ENCODE peak calls at places on chromosomes 16 and 17, in six cellular contexts. One of them, this sample, is unnamed.

GRCh38 chr17:72614476-72614870 is 478.0 kb downstream of the SLC39A11 start:
- DNase-seq in transverse colon: no peak
- DNase-seq in tibial nerve: no peak
- DNase-seq in lower lobe of right lung: no peak
- DNase-seq in esophagus squamous epithelium: no peak
- DNase-seq in CD8-positive, alpha-beta T cell: no peak
- DNase-seq in this sample: no peak

GRCh38 chr17:12318614-12319266 is 298.1 kb downstream of the MAP2K4 start:
- DNase-seq in transverse colon: no peak
- DNase-seq in tibial nerve: no peak
- DNase-seq in lower lobe of right lung: no peak
- DNase-seq in esophagus squamous epithelium: no peak
- DNase-seq in CD8-positive, alpha-beta T cell: no peak
- DNase-seq in this sample: no peak

GRCh38 chr16:6133009-6133408 is 1035.4 kb upstream of the EEF2KMT start:
- DNase-seq in transverse colon: no peak
- DNase-seq in tibial nerve: no peak
- DNase-seq in lower lobe of right lung: no peak
- DNase-seq in esophagus squamous epithelium: no peak
- DNase-seq in CD8-positive, alpha-beta T cell: no peak
- DNase-seq in this sample: no peak

GRCh38 chr17:35390663-35391062 is 17.2 kb upstream of the SLFN11 start:
- DNase-seq in transverse colon: no peak
- DNase-seq in tibial nerve: no peak
- DNase-seq in lower lobe of right lung: no peak
- DNase-seq in esophagus squamous epithelium: no peak
- DNase-seq in CD8-positive, alpha-beta T cell: no peak
- DNase-seq in this sample: no peak

GRCh38 chr17:68599091-68599872 is 1.9 kb downstream of the FAM20A start:
- DNase-seq in transverse colon: no peak
- DNase-seq in tibial nerve: peak
- DNase-seq in lower lobe of right lung: no peak
- DNase-seq in esophagus squamous epithelium: no peak
- DNase-seq in CD8-positive, alpha-beta T cell: no peak
- DNase-seq in this sample: no peak

GRCh38 chr17:32283745-32284207 is 18.1 kb downstream of the RHBDL3 start:
- DNase-seq in transverse colon: no peak
- DNase-seq in tibial nerve: no peak
- DNase-seq in lower lobe of right lung: no peak
- DNase-seq in esophagus squamous epithelium: no peak
- DNase-seq in CD8-positive, alpha-beta T cell: no peak
- DNase-seq in this sample: no peak

GRCh38 chr17:46977348-46977747 is 1.7 kb downstream of the RPRML start:
- DNase-seq in transverse colon: peak
- DNase-seq in tibial nerve: no peak
- DNase-seq in lower lobe of right lung: no peak
- DNase-seq in esophagus squamous epithelium: no peak
- DNase-seq in CD8-positive, alpha-beta T cell: no peak
- DNase-seq in this sample: no peak

GRCh38 chr17:76709077-76709950 is 1.5 kb downstream of the MXRA7 start:
- DNase-seq in transverse colon: peak
- DNase-seq in tibial nerve: peak
- DNase-seq in lower lobe of right lung: peak
- DNase-seq in esophagus squamous epithelium: no peak
- DNase-seq in CD8-positive, alpha-beta T cell: no peak
- DNase-seq in this sample: peak

GRCh38 chr17:74605361-74605760 is 13.3 kb upstream of the CD300LD start:
- DNase-seq in transverse colon: peak
- DNase-seq in tibial nerve: peak
- DNase-seq in lower lobe of right lung: no peak
- DNase-seq in esophagus squamous epithelium: no peak
- DNase-seq in CD8-positive, alpha-beta T cell: no peak
- DNase-seq in this sample: peak

GRCh38 chr16:24858219-24859041 is 12.7 kb downstream of the SLC5A11 start:
- DNase-seq in transverse colon: peak
- DNase-seq in tibial nerve: peak
- DNase-seq in lower lobe of right lung: peak
- DNase-seq in esophagus squamous epithelium: no peak
- DNase-seq in CD8-positive, alpha-beta T cell: peak
- DNase-seq in this sample: no peak

GRCh38 chr16:88331989-88332920 is 50.5 kb upstream of the ZNF469 start:
- DNase-seq in transverse colon: peak
- DNase-seq in tibial nerve: peak
- DNase-seq in lower lobe of right lung: no peak
- DNase-seq in esophagus squamous epithelium: no peak
- DNase-seq in CD8-positive, alpha-beta T cell: peak
- DNase-seq in this sample: peak

GRCh38 chr16:26599786-26600107 is 467.0 kb upstream of the C16orf82 start:
- DNase-seq in transverse colon: no peak
- DNase-seq in tibial nerve: no peak
- DNase-seq in lower lobe of right lung: no peak
- DNase-seq in esophagus squamous epithelium: no peak
- DNase-seq in CD8-positive, alpha-beta T cell: no peak
- DNase-seq in this sample: no peak

GRCh38 chr16:85503642-85504224 is 109.4 kb upstream of the GSE1 start:
- DNase-seq in transverse colon: no peak
- DNase-seq in tibial nerve: no peak
- DNase-seq in lower lobe of right lung: no peak
- DNase-seq in esophagus squamous epithelium: no peak
- DNase-seq in CD8-positive, alpha-beta T cell: no peak
- DNase-seq in this sample: no peak

GRCh38 chr17:27247071-27247957 is 46.6 kb upstream of the WSB1 start:
- DNase-seq in transverse colon: peak
- DNase-seq in tibial nerve: peak
- DNase-seq in lower lobe of right lung: peak
- DNase-seq in esophagus squamous epithelium: no peak
- DNase-seq in CD8-positive, alpha-beta T cell: no peak
- DNase-seq in this sample: peak

GRCh38 chr16:26905336-26905735 is 161.4 kb upstream of the C16orf82 start:
- DNase-seq in transverse colon: no peak
- DNase-seq in tibial nerve: no peak
- DNase-seq in lower lobe of right lung: no peak
- DNase-seq in esophagus squamous epithelium: no peak
- DNase-seq in CD8-positive, alpha-beta T cell: no peak
- DNase-seq in this sample: no peak

GRCh38 chr16:75733305-75734141 is 7.2 kb upstream of the CPHXL start:
- DNase-seq in transverse colon: no peak
- DNase-seq in tibial nerve: peak
- DNase-seq in lower lobe of right lung: no peak
- DNase-seq in esophagus squamous epithelium: no peak
- DNase-seq in CD8-positive, alpha-beta T cell: no peak
- DNase-seq in this sample: peak

GRCh38 chr16:46972429-46972970 is 974 bp downstream of the DNAJA2 start:
- DNase-seq in transverse colon: no peak
- DNase-seq in tibial nerve: no peak
- DNase-seq in lower lobe of right lung: no peak
- DNase-seq in esophagus squamous epithelium: no peak
- DNase-seq in CD8-positive, alpha-beta T cell: no peak
- DNase-seq in this sample: no peak

GRCh38 chr17:21345236-21345635 is 30.9 kb upstream of the KCNJ12 start:
- DNase-seq in transverse colon: no peak
- DNase-seq in tibial nerve: no peak
- DNase-seq in lower lobe of right lung: peak
- DNase-seq in esophagus squamous epithelium: no peak
- DNase-seq in CD8-positive, alpha-beta T cell: no peak
- DNase-seq in this sample: no peak

GRCh38 chr16:77434022-77434364 is 841 bp downstream of the ADAMTS18 start:
- DNase-seq in transverse colon: no peak
- DNase-seq in tibial nerve: no peak
- DNase-seq in lower lobe of right lung: no peak
- DNase-seq in esophagus squamous epithelium: no peak
- DNase-seq in CD8-positive, alpha-beta T cell: no peak
- DNase-seq in this sample: no peak

GRCh38 chr16:77439106-77439505 is 4.3 kb upstream of the ADAMTS18 start:
- DNase-seq in transverse colon: no peak
- DNase-seq in tibial nerve: no peak
- DNase-seq in lower lobe of right lung: no peak
- DNase-seq in esophagus squamous epithelium: no peak
- DNase-seq in CD8-positive, alpha-beta T cell: no peak
- DNase-seq in this sample: no peak

GRCh38 chr16:77435240-77435819 is 496 bp upstream of the ADAMTS18 start:
- DNase-seq in transverse colon: no peak
- DNase-seq in tibial nerve: no peak
- DNase-seq in lower lobe of right lung: no peak
- DNase-seq in esophagus squamous epithelium: no peak
- DNase-seq in CD8-positive, alpha-beta T cell: no peak
- DNase-seq in this sample: no peak

GRCh38 chr16:77434365-77435239 is at the start of gene ADAMTS18:
- DNase-seq in transverse colon: no peak
- DNase-seq in tibial nerve: no peak
- DNase-seq in lower lobe of right lung: no peak
- DNase-seq in esophagus squamous epithelium: no peak
- DNase-seq in CD8-positive, alpha-beta T cell: no peak
- DNase-seq in this sample: no peak

DNA sequence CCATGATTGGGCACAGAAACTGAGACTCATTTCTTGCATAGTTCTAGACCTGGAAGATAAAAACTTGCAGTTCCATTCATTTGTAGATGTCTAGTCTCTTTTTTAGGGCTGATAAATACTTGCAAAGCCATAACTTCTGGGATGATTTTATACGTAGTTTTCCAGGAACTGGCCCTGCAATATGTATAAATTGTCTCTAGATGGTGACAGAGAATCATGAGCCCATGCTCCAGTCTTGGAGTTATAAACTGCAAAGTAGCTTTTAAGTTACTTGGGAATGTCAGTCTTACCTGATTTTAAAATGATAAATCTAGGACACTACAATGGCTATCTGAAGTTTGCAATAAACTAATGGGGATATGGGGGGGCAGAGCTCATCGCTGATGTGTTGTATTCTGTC is 3.0 kb upstream of the ADAMTS18 start:
- DNase-seq in transverse colon: no peak
- DNase-seq in tibial nerve: no peak
- DNase-seq in lower lobe of right lung: no peak
- DNase-seq in esophagus squamous epithelium: no peak
- DNase-seq in CD8-positive, alpha-beta T cell: no peak
- DNase-seq in this sample: no peak
- TF ChIP-seq CTCF in transverse colon: no peak
- TF ChIP-seq CTCF in tibial nerve: no peak
- TF ChIP-seq CTCF in lower lobe of right lung: no peak
- TF ChIP-seq CTCF in esophagus squamous epithelium: no peak
- TF ChIP-seq CTCF in CD8-positive, alpha-beta T cell: no peak
- TF ChIP-seq CTCF in this sample: no peak

DNA sequence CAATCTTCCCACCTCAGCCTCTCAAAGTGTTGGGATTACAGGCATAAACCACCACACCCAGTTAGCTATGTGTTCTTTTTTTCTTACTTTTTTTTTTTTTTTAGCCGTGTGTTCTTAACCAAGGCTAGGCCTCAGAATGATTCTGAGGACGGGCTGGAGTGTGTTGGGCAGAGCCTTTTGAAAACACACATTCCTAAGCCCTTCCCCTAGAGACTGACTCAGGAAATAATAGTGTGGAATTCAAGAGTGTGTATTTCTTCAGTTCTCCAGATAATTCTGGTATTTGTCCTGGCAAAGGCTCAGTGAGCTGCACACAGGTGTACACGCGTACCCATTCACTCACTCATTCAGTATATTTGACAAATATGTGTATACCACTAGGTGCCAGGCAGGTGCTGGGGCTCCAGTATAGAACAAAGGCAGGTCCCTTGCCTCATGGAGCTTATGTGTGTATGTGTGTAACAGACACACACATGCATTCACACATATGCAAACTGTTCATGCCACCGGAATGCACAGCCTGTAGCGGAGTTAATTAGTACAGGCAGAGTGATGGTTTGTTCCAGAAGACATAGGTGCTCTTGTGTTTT is 19.4 kb upstream of the NFATC3 start:
- DNase-seq in transverse colon: no peak
- DNase-seq in tibial nerve: no peak
- DNase-seq in lower lobe of right lung: no peak
- DNase-seq in esophagus squamous epithelium: no peak
- DNase-seq in CD8-positive, alpha-beta T cell: no peak
- DNase-seq in this sample: peak
- H3K4me3 ChIP-seq in transverse colon: no peak
- H3K4me3 ChIP-seq in tibial nerve: no peak
- H3K4me3 ChIP-seq in lower lobe of right lung: no peak
- H3K4me3 ChIP-seq in esophagus squamous epithelium: no peak
- H3K4me3 ChIP-seq in CD8-positive, alpha-beta T cell: no peak
- H3K4me3 ChIP-seq in this sample: no peak

DNA sequence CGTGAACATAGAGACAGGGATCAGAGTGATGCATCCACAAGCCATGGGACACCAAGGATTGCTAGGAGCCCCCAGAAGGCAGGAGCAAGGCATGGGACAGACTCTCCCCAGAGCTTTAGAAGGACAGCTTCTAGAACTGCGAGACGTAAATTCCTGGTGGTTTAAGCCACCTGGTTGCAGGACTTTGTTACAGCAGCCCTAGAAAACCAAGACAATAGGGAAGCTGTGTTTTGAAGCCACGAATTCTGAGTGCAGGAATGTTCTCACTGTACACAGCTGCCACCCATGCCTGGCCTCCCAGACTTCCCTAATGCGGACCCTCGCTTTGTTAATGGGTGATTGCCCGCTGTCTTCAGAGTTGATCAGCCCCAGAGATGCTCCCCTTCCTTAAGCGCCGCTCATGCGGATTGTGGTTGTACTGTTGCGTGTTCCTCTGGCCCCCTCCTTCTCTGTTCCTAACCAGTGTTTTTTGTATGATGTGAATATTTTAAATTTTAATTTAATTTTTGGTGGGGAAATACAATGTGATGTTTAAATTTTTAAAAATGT is 177.1 kb downstream of the MSI2 start:
- DNase-seq in transverse colon: no peak
- DNase-seq in tibial nerve: no peak
- DNase-seq in lower lobe of right lung: no peak
- DNase-seq in esophagus squamous epithelium: no peak
- DNase-seq in CD8-positive, alpha-beta T cell: no peak
- DNase-seq in this sample: no peak
- TF ChIP-seq CTCF in transverse colon: no peak
- TF ChIP-seq CTCF in tibial nerve: no peak
- TF ChIP-seq CTCF in lower lobe of right lung: no peak
- TF ChIP-seq CTCF in esophagus squamous epithelium: no peak
- TF ChIP-seq CTCF in CD8-positive, alpha-beta T cell: no peak
- TF ChIP-seq CTCF in this sample: no peak

DNA sequence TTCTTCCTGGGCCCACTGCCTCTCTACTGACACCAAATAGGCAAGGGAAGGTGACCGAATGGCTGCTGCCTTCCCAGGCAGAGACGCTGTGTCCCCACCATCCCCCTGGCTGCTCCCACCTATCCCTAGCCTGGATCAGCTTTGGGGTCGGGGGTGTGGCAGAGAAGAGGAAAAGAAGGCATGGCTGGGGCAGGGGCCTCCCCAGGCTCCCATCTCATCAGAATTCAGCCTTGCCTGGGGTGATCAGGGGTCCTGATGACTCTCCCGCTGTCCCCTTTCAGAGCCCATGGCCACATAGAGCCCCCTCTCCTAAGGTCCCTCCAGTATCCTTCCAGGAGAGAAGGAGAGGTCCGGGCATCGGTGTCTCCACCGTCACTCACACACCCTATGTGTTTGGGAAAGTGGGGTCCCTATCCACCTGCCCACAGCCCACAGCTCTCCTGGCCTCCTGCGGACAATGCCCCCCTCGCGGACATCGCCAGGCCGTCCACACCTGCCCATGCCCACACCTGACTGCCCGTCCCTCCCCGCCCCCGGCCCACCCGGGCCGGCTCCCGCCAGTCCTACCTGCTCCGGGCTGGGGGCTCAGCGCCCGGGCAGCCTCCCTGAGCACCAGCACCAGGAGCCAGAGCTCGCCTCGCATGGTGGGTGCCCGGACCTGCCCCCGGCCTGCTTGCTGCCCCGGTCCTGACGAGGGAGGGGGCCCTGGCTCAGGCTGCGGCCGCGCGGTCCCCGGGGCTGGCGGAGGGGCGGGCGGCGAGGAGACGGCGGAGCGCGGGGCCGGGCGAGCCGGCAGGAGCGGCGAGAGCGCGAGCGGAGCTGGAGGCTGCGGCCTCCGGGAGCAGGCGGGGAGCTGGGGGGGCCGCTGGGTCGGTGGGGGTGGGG is at the start of gene PLXDC1:
- DNase-seq in transverse colon: no peak
- DNase-seq in tibial nerve: no peak
- DNase-seq in lower lobe of right lung: no peak
- DNase-seq in esophagus squamous epithelium: no peak
- DNase-seq in CD8-positive, alpha-beta T cell: no peak
- DNase-seq in this sample: no peak
- H3K4me3 ChIP-seq in transverse colon: peak
- H3K4me3 ChIP-seq in tibial nerve: peak
- H3K4me3 ChIP-seq in lower lobe of right lung: peak
- H3K4me3 ChIP-seq in esophagus squamous epithelium: peak
- H3K4me3 ChIP-seq in CD8-positive, alpha-beta T cell: peak
- H3K4me3 ChIP-seq in this sample: peak